ENCODE peak calls at places on chromosomes 1 and 21, in seven cellular contexts. One of them, this sample, is unnamed. For H3K4me1, the result is how much of the 10 kb centered on the place peaks cover.

GRCh38 chr1:220113136-220113695 is 19.3 kb downstream of the IARS2 start:
- DNase-seq in ovary: no peak
- DNase-seq in adrenal gland: no peak
- DNase-seq in colonic mucosa: peak
- DNase-seq in astrocyte: no peak
- DNase-seq in neural progenitor cell: peak
- DNase-seq in upper lobe of left lung: no peak
- DNase-seq in this sample: no peak

GRCh38 chr1:151934048-151934493 is 24.8 kb upstream of the THEM4 start:
- DNase-seq in ovary: no peak
- DNase-seq in adrenal gland: peak
- DNase-seq in colonic mucosa: peak
- DNase-seq in astrocyte: peak
- DNase-seq in neural progenitor cell: peak
- DNase-seq in upper lobe of left lung: no peak
- DNase-seq in this sample: peak

GRCh38 chr1:43991476-43992231 is at the start of gene CCDC24:
- DNase-seq in ovary: peak
- DNase-seq in adrenal gland: peak
- DNase-seq in colonic mucosa: peak
- DNase-seq in astrocyte: peak
- DNase-seq in neural progenitor cell: peak
- DNase-seq in upper lobe of left lung: peak
- DNase-seq in this sample: peak

GRCh38 chr1:208167229-208167869 is 76.8 kb downstream of the PLXNA2 start:
- DNase-seq in ovary: no peak
- DNase-seq in adrenal gland: no peak
- DNase-seq in colonic mucosa: no peak
- DNase-seq in astrocyte: no peak
- DNase-seq in neural progenitor cell: no peak
- DNase-seq in upper lobe of left lung: no peak
- DNase-seq in this sample: no peak

GRCh38 chr1:1629430-1630190 is 2.4 kb upstream of the MMP23B start:
- DNase-seq in ovary: no peak
- DNase-seq in adrenal gland: no peak
- DNase-seq in colonic mucosa: peak
- DNase-seq in astrocyte: no peak
- DNase-seq in neural progenitor cell: no peak
- DNase-seq in upper lobe of left lung: no peak
- DNase-seq in this sample: no peak

GRCh38 chr1:221462345-221462744 is 279.5 kb downstream of the DUSP10 start:
- DNase-seq in ovary: no peak
- DNase-seq in adrenal gland: no peak
- DNase-seq in colonic mucosa: no peak
- DNase-seq in astrocyte: no peak
- DNase-seq in neural progenitor cell: no peak
- DNase-seq in upper lobe of left lung: no peak
- DNase-seq in this sample: peak

GRCh38 chr1:216665891-216666290 is 57.3 kb downstream of the ESRRG start:
- DNase-seq in ovary: no peak
- DNase-seq in adrenal gland: no peak
- DNase-seq in colonic mucosa: no peak
- DNase-seq in astrocyte: no peak
- DNase-seq in neural progenitor cell: no peak
- DNase-seq in upper lobe of left lung: no peak
- DNase-seq in this sample: no peak

GRCh38 chr1:221022331-221022730 is 143.1 kb downstream of the HLX start:
- DNase-seq in ovary: no peak
- DNase-seq in adrenal gland: no peak
- DNase-seq in colonic mucosa: no peak
- DNase-seq in astrocyte: peak
- DNase-seq in neural progenitor cell: no peak
- DNase-seq in upper lobe of left lung: no peak
- DNase-seq in this sample: no peak

GRCh38 chr1:201391651-201392511 is 7.2 kb downstream of the LAD1 start:
- DNase-seq in ovary: no peak
- DNase-seq in adrenal gland: no peak
- DNase-seq in colonic mucosa: no peak
- DNase-seq in astrocyte: no peak
- DNase-seq in neural progenitor cell: no peak
- DNase-seq in upper lobe of left lung: no peak
- DNase-seq in this sample: no peak

GRCh38 chr1:4691766-4692405 is 37.5 kb downstream of the AJAP1 start:
- DNase-seq in ovary: no peak
- DNase-seq in adrenal gland: no peak
- DNase-seq in colonic mucosa: no peak
- DNase-seq in astrocyte: no peak
- DNase-seq in neural progenitor cell: no peak
- DNase-seq in upper lobe of left lung: peak
- DNase-seq in this sample: no peak

GRCh38 chr1:100377590-100378361 is 25.5 kb downstream of the CDC14A start:
- DNase-seq in ovary: no peak
- DNase-seq in adrenal gland: no peak
- DNase-seq in colonic mucosa: no peak
- DNase-seq in astrocyte: no peak
- DNase-seq in neural progenitor cell: no peak
- DNase-seq in upper lobe of left lung: no peak
- DNase-seq in this sample: no peak
- H3K4me1 ChIP-seq in ovary: under half
- H3K4me1 ChIP-seq in adrenal gland: under half
- H3K4me1 ChIP-seq in colonic mucosa: under half
- H3K4me1 ChIP-seq in astrocyte: under half
- H3K4me1 ChIP-seq in neural progenitor cell: under half
- H3K4me1 ChIP-seq in upper lobe of left lung: under half
- H3K4me1 ChIP-seq in this sample: under half

DNA sequence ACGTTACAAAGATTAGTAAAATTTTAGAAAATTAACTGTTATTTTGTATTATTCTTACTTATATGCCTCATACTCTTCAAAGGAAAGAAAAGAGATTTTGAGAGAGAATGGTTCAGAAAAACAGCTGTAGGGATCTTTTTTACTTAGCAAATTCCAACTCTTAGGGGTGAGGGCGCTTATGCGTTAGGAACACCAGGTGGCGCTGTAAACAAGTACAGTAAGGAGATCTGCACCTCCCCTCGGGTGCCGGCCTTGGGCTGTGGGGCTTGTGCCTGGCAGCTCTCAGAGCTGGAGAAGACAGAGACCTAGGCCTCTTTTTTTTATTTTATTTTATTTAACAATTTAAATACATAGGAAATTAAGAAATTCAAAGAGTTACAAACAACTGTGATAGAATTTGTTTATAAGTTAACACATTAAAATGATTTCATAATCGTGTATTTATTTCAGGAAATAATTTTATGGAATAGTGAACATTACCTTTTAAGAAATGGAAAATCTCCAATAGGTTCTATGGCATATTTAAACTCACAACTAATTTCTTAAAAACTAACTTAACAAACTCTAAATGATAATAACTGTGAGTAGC is 32.6 kb downstream of the UTP25 start:
- DNase-seq in ovary: peak
- DNase-seq in adrenal gland: peak
- DNase-seq in colonic mucosa: peak
- DNase-seq in astrocyte: peak
- DNase-seq in neural progenitor cell: peak
- DNase-seq in upper lobe of left lung: peak
- DNase-seq in this sample: no peak
- TF ChIP-seq CTCF in ovary: peak
- TF ChIP-seq CTCF in adrenal gland: peak
- TF ChIP-seq CTCF in colonic mucosa: peak
- TF ChIP-seq CTCF in astrocyte: peak
- TF ChIP-seq CTCF in neural progenitor cell: peak
- TF ChIP-seq CTCF in upper lobe of left lung: peak
- TF ChIP-seq CTCF in this sample: peak

DNA sequence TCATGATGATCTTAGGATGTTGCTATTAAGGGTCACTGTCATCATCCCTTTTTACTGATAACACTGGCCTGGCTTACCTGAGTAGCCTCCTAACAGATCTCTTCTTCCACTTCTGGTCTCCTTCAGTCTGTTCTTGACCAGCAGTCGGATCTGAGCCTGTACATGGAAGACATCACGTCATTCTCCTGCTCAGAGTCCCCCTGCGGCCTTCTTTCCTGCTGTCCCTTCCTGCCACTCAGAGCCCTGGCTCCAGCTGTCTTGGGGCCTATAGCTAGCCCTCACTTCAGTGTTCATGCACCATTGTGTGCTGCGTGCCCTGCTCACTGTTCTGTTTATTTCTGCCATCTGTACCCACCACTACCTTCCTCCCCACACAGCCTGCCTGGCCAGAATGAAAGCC is 8.3 kb downstream of the ADARB1 start:
- DNase-seq in ovary: no peak
- DNase-seq in adrenal gland: no peak
- DNase-seq in colonic mucosa: no peak
- DNase-seq in astrocyte: no peak
- DNase-seq in neural progenitor cell: no peak
- DNase-seq in upper lobe of left lung: no peak
- DNase-seq in this sample: no peak
- H3K4me1 ChIP-seq in ovary: under half
- H3K4me1 ChIP-seq in adrenal gland: under half
- H3K4me1 ChIP-seq in colonic mucosa: under half
- H3K4me1 ChIP-seq in astrocyte: under half
- H3K4me1 ChIP-seq in neural progenitor cell: under half
- H3K4me1 ChIP-seq in upper lobe of left lung: half or more
- H3K4me1 ChIP-seq in this sample: under half

GRCh38 chr1:150486966-150487762 is at the start of gene TARS2:
- DNase-seq in ovary: peak
- DNase-seq in adrenal gland: peak
- DNase-seq in colonic mucosa: peak
- DNase-seq in astrocyte: peak
- DNase-seq in neural progenitor cell: peak
- DNase-seq in upper lobe of left lung: no peak
- DNase-seq in this sample: peak
- TF ChIP-seq CTCF in ovary: no peak
- TF ChIP-seq CTCF in adrenal gland: peak
- TF ChIP-seq CTCF in colonic mucosa: no peak
- TF ChIP-seq CTCF in astrocyte: no peak
- TF ChIP-seq CTCF in neural progenitor cell: no peak
- TF ChIP-seq CTCF in upper lobe of left lung: peak
- TF ChIP-seq CTCF in this sample: no peak

GRCh38 chr1:153960206-153960605 is 1.8 kb upstream of the CRTC2 start:
- DNase-seq in ovary: no peak
- DNase-seq in adrenal gland: no peak
- DNase-seq in colonic mucosa: no peak
- DNase-seq in astrocyte: no peak
- DNase-seq in neural progenitor cell: no peak
- DNase-seq in upper lobe of left lung: peak
- DNase-seq in this sample: no peak
- H3K4me1 ChIP-seq in ovary: under half
- H3K4me1 ChIP-seq in adrenal gland: under half
- H3K4me1 ChIP-seq in colonic mucosa: under half
- H3K4me1 ChIP-seq in astrocyte: under half
- H3K4me1 ChIP-seq in neural progenitor cell: under half
- H3K4me1 ChIP-seq in upper lobe of left lung: half or more
- H3K4me1 ChIP-seq in this sample: under half

GRCh38 chr1:29835486-29836273 is 599.4 kb downstream of the PTPRU start:
- DNase-seq in ovary: no peak
- DNase-seq in adrenal gland: no peak
- DNase-seq in colonic mucosa: no peak
- DNase-seq in astrocyte: peak
- DNase-seq in neural progenitor cell: no peak
- DNase-seq in upper lobe of left lung: no peak
- DNase-seq in this sample: no peak
- TF ChIP-seq CTCF in ovary: no peak
- TF ChIP-seq CTCF in adrenal gland: no peak
- TF ChIP-seq CTCF in colonic mucosa: no peak
- TF ChIP-seq CTCF in astrocyte: no peak
- TF ChIP-seq CTCF in neural progenitor cell: peak
- TF ChIP-seq CTCF in upper lobe of left lung: no peak
- TF ChIP-seq CTCF in this sample: peak

DNA sequence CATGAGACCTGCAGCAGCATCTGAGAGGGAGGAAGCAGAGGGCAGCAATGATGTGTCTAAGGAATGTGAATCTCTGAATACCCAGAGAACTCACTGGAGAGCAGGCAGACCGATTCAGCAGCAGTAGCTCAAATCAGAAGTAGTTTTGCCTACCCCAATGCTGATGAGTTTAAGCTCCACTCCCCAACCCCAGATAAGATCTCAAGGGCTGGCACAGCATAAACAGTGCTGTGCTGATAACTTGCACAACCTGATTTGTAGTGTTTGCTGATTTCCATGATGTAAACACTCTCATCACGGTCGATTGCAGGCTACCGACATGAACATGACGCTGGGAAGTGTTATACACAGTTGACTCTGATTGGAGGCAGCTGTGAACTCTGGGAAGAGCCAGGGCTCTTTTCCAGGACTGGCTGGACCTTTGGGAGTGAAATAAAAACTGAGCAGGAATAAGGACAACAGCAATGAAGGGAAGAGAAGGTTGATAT is 11.2 kb upstream of the HMGCS2 start:
- DNase-seq in ovary: peak
- DNase-seq in adrenal gland: no peak
- DNase-seq in colonic mucosa: peak
- DNase-seq in astrocyte: no peak
- DNase-seq in neural progenitor cell: no peak
- DNase-seq in upper lobe of left lung: no peak
- DNase-seq in this sample: no peak
- H3K4me1 ChIP-seq in ovary: under half
- H3K4me1 ChIP-seq in adrenal gland: under half
- H3K4me1 ChIP-seq in colonic mucosa: under half
- H3K4me1 ChIP-seq in astrocyte: under half
- H3K4me1 ChIP-seq in neural progenitor cell: under half
- H3K4me1 ChIP-seq in upper lobe of left lung: under half
- H3K4me1 ChIP-seq in this sample: under half

GRCh38 chr1:90190523-90190922 is 195.6 kb downstream of the ZNF326 start:
- DNase-seq in ovary: no peak
- DNase-seq in adrenal gland: no peak
- DNase-seq in colonic mucosa: no peak
- DNase-seq in astrocyte: no peak
- DNase-seq in neural progenitor cell: no peak
- DNase-seq in upper lobe of left lung: no peak
- DNase-seq in this sample: no peak
- TF ChIP-seq CTCF in ovary: no peak
- TF ChIP-seq CTCF in adrenal gland: no peak
- TF ChIP-seq CTCF in colonic mucosa: no peak
- TF ChIP-seq CTCF in astrocyte: no peak
- TF ChIP-seq CTCF in neural progenitor cell: no peak
- TF ChIP-seq CTCF in upper lobe of left lung: no peak
- TF ChIP-seq CTCF in this sample: no peak

GRCh38 chr1:154788241-154788870 is 81.7 kb downstream of the KCNN3 start:
- DNase-seq in ovary: no peak
- DNase-seq in adrenal gland: no peak
- DNase-seq in colonic mucosa: no peak
- DNase-seq in astrocyte: no peak
- DNase-seq in neural progenitor cell: no peak
- DNase-seq in upper lobe of left lung: no peak
- DNase-seq in this sample: no peak
- H3K4me1 ChIP-seq in ovary: under half
- H3K4me1 ChIP-seq in adrenal gland: under half
- H3K4me1 ChIP-seq in colonic mucosa: under half
- H3K4me1 ChIP-seq in astrocyte: under half
- H3K4me1 ChIP-seq in neural progenitor cell: under half
- H3K4me1 ChIP-seq in upper lobe of left lung: under half
- H3K4me1 ChIP-seq in this sample: under half

This sample was measured in foreskin keratinocyte.